ENCODE peak calls at places on chromosomes 16 and 17, in five cellular contexts. C is NT2/D1, S is fibroblast of mammary gland, U is GM06990, B is AG10803. W is an unnamed sample.

GRCh38 chr17:65670667-65671371 is 109.4 kb upstream of the AXIN2 start:
- DNase-seq in C (no peak), S (no peak), U (no peak), B (no peak), W (peak; percentile 7)

GRCh38 chr16:68005786-68006286 is 6.6 kb upstream of the DPEP2 start:
- DNase-seq in C (peak; percentile 51), S (no peak), U (no peak), B (no peak), W (peak; percentile 19)

GRCh38 chr16:30603945-30604315 is 6.3 kb downstream of the ZNF689 start:
- DNase-seq in C (no peak), S (peak; percentile 61), U (no peak), B (peak; percentile 36), W (no peak)

GRCh38 chr17:67085406-67085805 is 41.1 kb downstream of the CACNG1 start:
- DNase-seq in C (no peak), S (no peak), U (no peak), B (no peak), W (no peak)

GRCh38 chr17:44102845-44103622 is 20.4 kb downstream of the HDAC5 start:
- DNase-seq in C (no peak), S (no peak), U (no peak), B (no peak), W (no peak)

GRCh38 chr17:50918933-50919296 is 52.8 kb upstream of the TOB1 start:
- DNase-seq in C (no peak), S (peak; percentile 21), U (no peak), B (no peak), W (no peak)

GRCh38 chr16:23986455-23986854 is 150.7 kb downstream of the PRKCB start:
- DNase-seq in C (no peak), S (no peak), U (no peak), B (no peak), W (no peak)

GRCh38 chr17:52606098-52606497 is 447.6 kb upstream of the CA10 start:
- DNase-seq in C (no peak), S (peak; percentile 8), U (no peak), B (no peak), W (no peak)

GRCh38 chr17:47990962-47991731 is 20.2 kb downstream of the CDK5RAP3 start:
- DNase-seq in C (no peak), S (peak; percentile 36), U (no peak), B (peak; percentile 43), W (no peak)

GRCh38 chr16:11099672-11100195 is 155.4 kb downstream of the CLEC16A start:
- DNase-seq in C (no peak), S (no peak), U (no peak), B (no peak), W (no peak)

GRCh38 chr17:1793447-1793806 is 31.6 kb downstream of the SERPINF1 start:
- DNase-seq in C (no peak), S (no peak), U (no peak), B (no peak), W (no peak)

GRCh38 chr17:50051082-50051576 is 4.8 kb upstream of the ITGA3 start:
- DNase-seq in C (no peak), S (peak; percentile 86), U (peak; percentile 35), B (peak; percentile 74), W (peak; percentile 87)

GRCh38 chr17:50792132-50792531 is 24.8 kb upstream of the ANKRD40CL start:
- DNase-seq in C (no peak), S (no peak), U (no peak), B (no peak), W (no peak)

GRCh38 chr17:50151937-50152547 is 1.6 kb upstream of the PPP1R9B start:
- DNase-seq in C (peak; percentile 80), S (peak; percentile 86), U (peak; percentile 82), B (peak; percentile 86), W (peak; percentile 86)

GRCh38 chr16:50244504-50245416 is 21.6 kb upstream of the ADCY7 start:
- DNase-seq in C (no peak), S (peak; percentile 18), U (no peak), B (no peak), W (no peak)

GRCh38 chr17:75769536-75769935 is 4.5 kb upstream of the GALK1 start:
- DNase-seq in C (no peak), S (no peak), U (no peak), B (no peak), W (no peak)

GRCh38 chr17:16443390-16444257 is 28.3 kb downstream of the TRPV2 start:
- DNase-seq in C (no peak), S (no peak), U (peak; percentile 63), B (no peak), W (no peak)

GRCh38 chr16:57316390-57317017 is 32.0 kb upstream of the PLLP start:
- DNase-seq in C (no peak), S (peak; percentile 90), U (no peak), B (peak; percentile 91), W (peak; percentile 87)

GRCh38 chr17:7241047-7241733 is 1.1 kb downstream of the GABARAP start:
- DNase-seq in C (no peak), S (no peak), U (no peak), B (peak; percentile 36), W (no peak)

GRCh38 chr17:4536259-4536741 is 18.9 kb downstream of the MYBBP1A start:
- DNase-seq in C (no peak), S (peak; percentile 22), U (peak; percentile 28), B (no peak), W (no peak)

GRCh38 chr17:39187152-39187830 is 10.2 kb downstream of the CACNB1 start:
- DNase-seq in C (no peak), S (no peak), U (no peak), B (no peak), W (no peak)

GRCh38 chr17:35227546-35227945 is 15.3 kb upstream of the SLFN5 start:
- DNase-seq in C (no peak), S (no peak), U (no peak), B (no peak), W (no peak)

GRCh38 chr16:15404792-15405191 is 9.2 kb downstream of the MPV17L start:
- DNase-seq in C (no peak), S (peak; percentile 3), U (peak; percentile 7), B (no peak), W (no peak)

GRCh38 chr17:55730380-55730779 is 7.7 kb upstream of the TMEM100 start:
- DNase-seq in C (no peak), S (peak; percentile 42), U (no peak), B (no peak), W (no peak)

GRCh38 chr17:71168083-71168741 is 952.6 kb upstream of the SOX9 start:
- DNase-seq in C (no peak), S (no peak), U (no peak), B (no peak), W (no peak)

GRCh38 chr17:77723071-77723908 is 235.2 kb upstream of the TNRC6C start:
- DNase-seq in C (no peak), S (no peak), U (no peak), B (no peak), W (no peak)

GRCh38 chr17:34598161-34598776 is 18.9 kb downstream of the TMEM132E start:
- DNase-seq in C (no peak), S (no peak), U (no peak), B (no peak), W (no peak)

GRCh38 chr16:75028544-75028943 is 29.7 kb downstream of the ZNRF1 start:
- DNase-seq in C (no peak), S (no peak), U (no peak), B (no peak), W (no peak)

GRCh38 chr16:17448640-17449638 is 21.8 kb downstream of the XYLT1 start:
- DNase-seq in C (no peak), S (no peak), U (peak; percentile 18), B (no peak), W (no peak)
- H3K4me3 ChIP-seq in C (no peak overlapping the region), S (no peak overlapping the region), U (no peak overlapping the region), B (no peak overlapping the region), W (no peak overlapping the region)

DNA sequence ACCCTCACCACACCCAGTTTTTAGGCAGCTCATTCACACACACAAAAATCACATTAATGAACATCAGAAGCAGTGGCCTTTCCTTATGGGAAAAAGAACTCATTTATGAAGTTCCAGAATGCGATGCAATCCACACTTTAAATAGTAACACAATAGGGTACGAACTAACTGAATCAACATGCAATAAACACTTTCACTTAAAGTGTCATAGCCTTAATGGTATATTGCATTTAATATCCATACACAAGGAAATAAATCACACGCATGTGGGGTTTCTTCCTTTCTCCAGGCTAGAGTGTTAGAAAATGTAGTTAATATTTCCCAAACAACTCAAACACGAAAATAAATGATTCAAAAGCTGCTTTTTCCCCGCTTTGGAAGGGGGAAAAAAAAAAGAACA is 19.7 kb downstream of the ADCY9 start:
- DNase-seq in C (no peak), S (no peak), U (no peak), B (no peak), W (no peak)
- H3K4me3 ChIP-seq in C (no peak overlapping the region), S (no peak overlapping the region), U (no peak overlapping the region), B (no peak overlapping the region), W (no peak overlapping the region)

DNA sequence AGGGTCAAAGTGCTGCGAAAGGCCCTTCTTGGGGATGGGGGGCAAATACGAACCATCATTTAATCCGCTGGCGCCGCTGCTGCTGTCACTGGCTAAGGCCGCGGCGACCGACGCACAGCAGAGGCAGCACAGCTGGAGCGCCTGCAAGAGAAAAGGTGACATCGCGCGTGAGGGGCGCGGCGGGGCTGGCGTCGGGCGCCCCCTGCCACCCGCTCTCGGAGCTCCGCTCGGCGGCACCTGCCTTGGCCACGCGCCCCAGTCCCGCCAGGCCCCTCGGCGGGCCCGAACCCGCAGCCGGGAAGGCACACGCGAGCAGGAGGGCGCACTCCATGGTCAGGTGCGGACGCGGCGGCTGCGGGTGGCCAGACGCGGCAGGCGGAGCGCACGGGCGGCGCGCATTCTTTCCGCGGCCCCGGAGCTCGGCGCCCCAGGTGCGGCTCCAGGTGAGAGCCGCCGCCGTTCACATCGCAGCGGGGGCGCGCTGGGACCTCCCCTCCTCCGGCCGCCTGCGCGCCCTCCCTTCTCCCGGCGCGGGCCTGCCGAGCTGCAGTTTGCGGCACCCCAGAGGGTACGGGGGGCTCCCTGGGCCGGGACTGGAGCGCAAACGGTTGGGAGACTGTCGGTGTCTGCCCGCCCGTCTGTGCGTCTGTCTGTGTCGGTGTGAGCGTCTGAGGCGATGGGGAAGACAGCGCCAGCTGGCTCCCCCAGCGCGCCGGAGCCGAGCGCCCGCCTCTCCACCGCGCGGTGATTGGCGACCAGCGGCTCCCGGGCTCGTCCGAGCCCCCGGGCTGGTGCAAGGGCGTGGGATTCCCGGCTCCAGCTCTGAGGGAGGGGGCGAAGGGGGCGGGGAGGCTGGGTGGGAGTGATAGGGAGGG is at the start of gene ADAMTS18:
- DNase-seq in C (no peak), S (no peak), U (peak; percentile 8), B (no peak), W (no peak)
- H3K4me3 ChIP-seq in C (peak within 1 kb of the TSS; percentile 60), S (no peak within 1 kb of the TSS), U (no peak within 1 kb of the TSS), B (no peak within 1 kb of the TSS), W (no peak within 1 kb of the TSS)

GRCh38 chr16:88380099-88380498 is 2.7 kb upstream of the ZNF469 start:
- DNase-seq in C (no peak), S (no peak), U (no peak), B (no peak), W (no peak)
- H3K4me3 ChIP-seq in C (no peak overlapping the region), S (no peak overlapping the region), U (no peak overlapping the region), B (no peak overlapping the region), W (no peak overlapping the region)

GRCh38 chr17:31841850-31842415 is 17.1 kb downstream of the COPRS start:
- DNase-seq in C (no peak), S (no peak), U (no peak), B (no peak), W (no peak)
- H3K4me3 ChIP-seq in C (no peak overlapping the region), S (no peak overlapping the region), U (no peak overlapping the region), B (no peak overlapping the region), W (no peak overlapping the region)

DNA sequence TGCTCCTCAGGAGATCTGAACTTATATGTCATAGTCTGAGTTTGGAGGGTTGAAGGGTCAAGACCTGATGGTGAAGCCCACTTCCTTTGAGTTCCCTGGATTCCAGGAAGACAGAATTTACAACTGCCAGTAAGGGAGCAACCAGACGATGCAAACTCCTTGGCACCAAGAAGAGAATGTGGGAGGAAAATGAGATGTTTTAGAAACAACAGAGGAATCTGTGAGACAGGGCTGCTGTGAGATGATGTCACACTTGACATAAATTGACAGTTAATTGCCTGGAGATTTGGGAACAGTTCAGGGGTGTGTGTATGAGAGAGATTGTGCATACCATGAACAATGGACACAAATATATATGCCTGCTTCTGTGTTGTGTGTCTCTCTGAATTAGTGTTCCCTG is 356.6 kb downstream of the CDH13 start:
- DNase-seq in C (no peak), S (no peak), U (no peak), B (no peak), W (no peak)
- H3K4me3 ChIP-seq in C (no peak overlapping the region), S (no peak overlapping the region), U (no peak overlapping the region), B (no peak overlapping the region), W (no peak overlapping the region)

W was measured in astrocyte of the spinal cord.